ENCODE peak calls at places on chromosome 20, in eight cellular contexts. E, O, X, Z, S, F, K and H are unnamed samples.

GRCh38 chr20:9985773-9986172 is 49.0 kb upstream of the ANKEF1 start:
- DNase-seq in X (no peak), S (no peak), E (no peak), K (no peak), Z (no peak), O (no peak), F (no peak), H (no peak)

GRCh38 chr20:19451591-19452295 is 239.3 kb downstream of the SLC24A3 start:
- DNase-seq in K (no peak), S (no peak), O (no peak), X (peak), E (peak), F (no peak), Z (no peak), H (peak)

GRCh38 chr20:64024141-64024990 is 11.6 kb upstream of the C20orf204 start:
- DNase-seq in S (no peak), E (no peak), K (no peak), F (no peak), O (peak), Z (no peak), X (no peak), H (no peak)

GRCh38 chr20:9332783-9333482 is 181.5 kb upstream of the LAMP5 start:
- DNase-seq in O (no peak), F (no peak), K (no peak), Z (no peak), E (no peak), X (no peak), S (no peak), H (no peak)

GRCh38 chr20:55538261-55538908 is 466.9 kb downstream of the CBLN4 start:
- DNase-seq in E (no peak), Z (no peak), X (no peak), F (no peak), O (no peak), K (no peak), S (no peak), H (no peak)

GRCh38 chr20:52083627-52084232 is 107.8 kb downstream of the ZFP64 start:
- DNase-seq in F (peak), K (no peak), O (peak), Z (peak), S (no peak), E (no peak), X (peak), H (no peak)

GRCh38 chr20:11379257-11380011 is 538.3 kb upstream of the BTBD3 start:
- DNase-seq in F (no peak), S (no peak), X (peak), E (no peak), K (peak), O (no peak), Z (peak), H (no peak)

GRCh38 chr20:58094698-58095097 is 133.8 kb downstream of the ANKRD60 start:
- DNase-seq in E (no peak), Z (no peak), S (no peak), X (no peak), F (no peak), K (no peak), O (no peak), H (no peak)

GRCh38 chr20:6395695-6396094 is 272.9 kb upstream of the FERMT1 start:
- DNase-seq in X (no peak), O (no peak), S (no peak), Z (no peak), F (no peak), E (no peak), K (peak), H (no peak)

GRCh38 chr20:35447082-35447789 is 8.2 kb upstream of the CEP250 start:
- DNase-seq in E (peak), Z (peak), S (peak), F (peak), X (peak), K (peak), O (peak), H (peak)

GRCh38 chr20:59977086-59977485 is 18.9 kb downstream of the CDH26 start:
- DNase-seq in F (no peak), S (no peak), E (no peak), O (no peak), Z (no peak), X (no peak), K (no peak), H (no peak)

GRCh38 chr20:11849270-11849920 is 68.3 kb upstream of the BTBD3 start:
- DNase-seq in E (no peak), K (no peak), F (no peak), O (no peak), Z (no peak), X (no peak), S (no peak), H (no peak)

GRCh38 chr20:48096957-48097890 is 311.9 kb upstream of the SULF2 start:
- DNase-seq in K (no peak), X (no peak), O (peak), F (no peak), Z (no peak), S (no peak), E (no peak), H (no peak)

GRCh38 chr20:34829191-34829590 is 3.7 kb upstream of the NCOA6 start:
- DNase-seq in X (no peak), F (no peak), K (no peak), O (no peak), E (no peak), S (no peak), Z (no peak), H (no peak)

GRCh38 chr20:50346372-50347347 is 156.0 kb downstream of the CEBPB start:
- DNase-seq in Z (peak), O (peak), E (no peak), K (no peak), X (no peak), S (no peak), F (no peak), H (no peak)

GRCh38 chr20:13800728-13801134 is 15.9 kb downstream of the NDUFAF5 start:
- DNase-seq in K (no peak), Z (peak), O (no peak), X (no peak), S (no peak), E (no peak), F (no peak), H (no peak)

GRCh38 chr20:4607287-4607713 is 114.4 kb upstream of the PRND start:
- DNase-seq in F (peak), S (peak), X (peak), E (peak), O (peak), K (peak), Z (no peak), H (peak)

GRCh38 chr20:19540401-19540800 is 217.7 kb upstream of the RIN2 start:
- DNase-seq in O (no peak), S (no peak), E (no peak), X (no peak), F (no peak), Z (no peak), K (no peak), H (no peak)

GRCh38 chr20:4946585-4947378 is 54.5 kb downstream of the SLC23A2 start:
- DNase-seq in K (no peak), O (no peak), E (no peak), S (no peak), X (peak), F (no peak), Z (no peak), H (no peak)

GRCh38 chr20:24915440-24915839 is 33.6 kb upstream of the CST7 start:
- DNase-seq in E (no peak), O (no peak), K (no peak), X (no peak), F (peak), S (no peak), Z (no peak), H (no peak)

GRCh38 chr20:47929368-47930115 is 144.3 kb upstream of the SULF2 start:
- DNase-seq in S (no peak), O (no peak), X (no peak), K (no peak), E (no peak), F (no peak), Z (no peak), H (no peak)

GRCh38 chr20:49507741-49508434 is 25.4 kb upstream of the KCNB1 start:
- DNase-seq in Z (no peak), S (no peak), F (no peak), O (no peak), X (no peak), E (no peak), K (no peak), H (no peak)

GRCh38 chr20:15887387-15887786 is 685.9 kb downstream of the KIF16B start:
- DNase-seq in O (no peak), Z (no peak), E (no peak), F (no peak), X (no peak), K (no peak), S (no peak), H (no peak)

GRCh38 chr20:62133864-62134263 is 9.3 kb downstream of the PSMA7 start:
- DNase-seq in Z (no peak), X (peak), F (no peak), E (no peak), O (no peak), S (no peak), K (no peak), H (no peak)

GRCh38 chr20:58584881-58585752 is 66.0 kb upstream of the STX16 start:
- DNase-seq in X (no peak), K (no peak), S (no peak), F (no peak), O (no peak), E (no peak), Z (no peak), H (no peak)

GRCh38 chr20:51542033-51542893 is at the start of gene NFATC2:
- DNase-seq in X (peak), K (peak), F (peak), E (peak), Z (peak), S (peak), O (no peak), H (peak)

GRCh38 chr20:33280775-33281174 is 2.2 kb upstream of the BPIFB1 start:
- DNase-seq in E (no peak), S (no peak), X (no peak), K (no peak), Z (no peak), O (no peak), F (no peak), H (no peak)

GRCh38 chr20:40600441-40601235 is 88.4 kb downstream of the MAFB start:
- DNase-seq in O (no peak), X (no peak), F (no peak), S (no peak), E (no peak), K (no peak), Z (no peak), H (no peak)

GRCh38 chr20:44186201-44186600 is 787 bp downstream of the JPH2 start:
- DNase-seq in K (no peak), O (no peak), F (no peak), Z (peak), E (no peak), S (no peak), X (no peak), H (no peak)

GRCh38 chr20:4546786-4547185 is 174.9 kb upstream of the PRND start:
- DNase-seq in K (no peak), E (no peak), Z (no peak), O (no peak), S (no peak), F (no peak), X (no peak), H (no peak)

GRCh38 chr20:51327251-51327841 is 215.2 kb downstream of the NFATC2 start:
- DNase-seq in X (no peak), S (no peak), K (no peak), E (no peak), O (no peak), Z (no peak), F (no peak), H (no peak)

GRCh38 chr20:5845686-5846651 is 95.8 kb downstream of the SHLD1 start:
- DNase-seq in S (no peak), E (no peak), Z (no peak), O (no peak), X (peak), F (no peak), K (no peak), H (no peak)

GRCh38 chr20:24465730-24466129 is 3.7 kb upstream of the SYNDIG1 start:
- DNase-seq in X (no peak), S (no peak), K (no peak), E (no peak), O (no peak), Z (no peak), F (no peak), H (no peak)

GRCh38 chr20:40073535-40074111 is 615.4 kb downstream of the MAFB start:
- DNase-seq in K (no peak), O (no peak), S (no peak), F (no peak), E (no peak), Z (no peak), X (no peak), H (no peak)

GRCh38 chr20:38173237-38174156 is 8.4 kb upstream of the TGM2 start:
- DNase-seq in E (no peak), F (no peak), S (no peak), X (no peak), Z (peak), K (no peak), O (peak), H (no peak)